ENCODE peak calls at places on chromosomes 5 and 9, in seven cellular contexts. One of them, this sample, is unnamed.

GRCh38 chr9:115276621-115277020 is 158.7 kb upstream of the TNC start:
- DNase-seq in T-helper 2 cell: no peak
- DNase-seq in activated T-cell treated with anti-CD3 and anti-CD28 coated beads for 4 hours: no peak
- DNase-seq in activated CD4-positive, alpha-beta T cell treated with anti-CD3 and anti-CD28 coated beads, Interleukin-2, amount 10 ng/mL, durations not matched to agents 7 days and 5 days: no peak
- DNase-seq in GM12865: no peak
- DNase-seq in HFFc6: no peak
- DNase-seq in KBM-7: no peak
- DNase-seq in this sample: no peak

GRCh38 chr5:81853005-81853357 is 102.1 kb upstream of the SSBP2 start:
- DNase-seq in GM12865: no peak
- DNase-seq in activated CD4-positive, alpha-beta T cell treated with anti-CD3 and anti-CD28 coated beads, Interleukin-2, amount 10 ng/mL, durations not matched to agents 7 days and 5 days: no peak
- DNase-seq in HFFc6: no peak
- DNase-seq in KBM-7: no peak
- DNase-seq in T-helper 2 cell: no peak
- DNase-seq in activated T-cell treated with anti-CD3 and anti-CD28 coated beads for 4 hours: no peak
- DNase-seq in this sample: no peak

GRCh38 chr9:126331964-126332748 is 5.5 kb downstream of the MVB12B start:
- DNase-seq in KBM-7: no peak
- DNase-seq in GM12865: no peak
- DNase-seq in activated CD4-positive, alpha-beta T cell treated with anti-CD3 and anti-CD28 coated beads, Interleukin-2, amount 10 ng/mL, durations not matched to agents 7 days and 5 days: no peak
- DNase-seq in T-helper 2 cell: no peak
- DNase-seq in activated T-cell treated with anti-CD3 and anti-CD28 coated beads for 4 hours: no peak
- DNase-seq in HFFc6: no peak
- DNase-seq in this sample: no peak

GRCh38 chr5:150946351-150946905 is 41.6 kb upstream of the ZNF300 start:
- DNase-seq in GM12865: no peak
- DNase-seq in KBM-7: no peak
- DNase-seq in activated T-cell treated with anti-CD3 and anti-CD28 coated beads for 4 hours: no peak
- DNase-seq in T-helper 2 cell: no peak
- DNase-seq in activated CD4-positive, alpha-beta T cell treated with anti-CD3 and anti-CD28 coated beads, Interleukin-2, amount 10 ng/mL, durations not matched to agents 7 days and 5 days: no peak
- DNase-seq in HFFc6: no peak
- DNase-seq in this sample: peak

GRCh38 chr9:120583958-120584369 is 4.0 kb upstream of the CDK5RAP2 start:
- DNase-seq in HFFc6: peak
- DNase-seq in GM12865: peak
- DNase-seq in T-helper 2 cell: peak
- DNase-seq in activated CD4-positive, alpha-beta T cell treated with anti-CD3 and anti-CD28 coated beads, Interleukin-2, amount 10 ng/mL, durations not matched to agents 7 days and 5 days: peak
- DNase-seq in activated T-cell treated with anti-CD3 and anti-CD28 coated beads for 4 hours: no peak
- DNase-seq in KBM-7: peak
- DNase-seq in this sample: peak

GRCh38 chr5:124707516-124707915 is 38.9 kb downstream of the ZNF608 start:
- DNase-seq in activated CD4-positive, alpha-beta T cell treated with anti-CD3 and anti-CD28 coated beads, Interleukin-2, amount 10 ng/mL, durations not matched to agents 7 days and 5 days: no peak
- DNase-seq in HFFc6: no peak
- DNase-seq in activated T-cell treated with anti-CD3 and anti-CD28 coated beads for 4 hours: no peak
- DNase-seq in T-helper 2 cell: no peak
- DNase-seq in GM12865: peak
- DNase-seq in KBM-7: no peak
- DNase-seq in this sample: no peak

GRCh38 chr9:37126214-37126788 is 5.9 kb downstream of the ZCCHC7 start:
- DNase-seq in KBM-7: no peak
- DNase-seq in activated CD4-positive, alpha-beta T cell treated with anti-CD3 and anti-CD28 coated beads, Interleukin-2, amount 10 ng/mL, durations not matched to agents 7 days and 5 days: no peak
- DNase-seq in GM12865: no peak
- DNase-seq in T-helper 2 cell: no peak
- DNase-seq in HFFc6: no peak
- DNase-seq in activated T-cell treated with anti-CD3 and anti-CD28 coated beads for 4 hours: no peak
- DNase-seq in this sample: no peak

GRCh38 chr9:36855443-36856315 is 178.4 kb downstream of the PAX5 start:
- DNase-seq in activated T-cell treated with anti-CD3 and anti-CD28 coated beads for 4 hours: no peak
- DNase-seq in KBM-7: no peak
- DNase-seq in activated CD4-positive, alpha-beta T cell treated with anti-CD3 and anti-CD28 coated beads, Interleukin-2, amount 10 ng/mL, durations not matched to agents 7 days and 5 days: peak
- DNase-seq in GM12865: peak
- DNase-seq in HFFc6: no peak
- DNase-seq in T-helper 2 cell: no peak
- DNase-seq in this sample: peak

GRCh38 chr5:142275496-142275895 is 49.3 kb downstream of the SPRY4 start:
- DNase-seq in GM12865: no peak
- DNase-seq in HFFc6: no peak
- DNase-seq in T-helper 2 cell: no peak
- DNase-seq in KBM-7: no peak
- DNase-seq in activated CD4-positive, alpha-beta T cell treated with anti-CD3 and anti-CD28 coated beads, Interleukin-2, amount 10 ng/mL, durations not matched to agents 7 days and 5 days: no peak
- DNase-seq in activated T-cell treated with anti-CD3 and anti-CD28 coated beads for 4 hours: no peak
- DNase-seq in this sample: no peak

GRCh38 chr9:129561594-129562281 is 59.2 kb downstream of the C9orf50 start:
- DNase-seq in HFFc6: no peak
- DNase-seq in activated CD4-positive, alpha-beta T cell treated with anti-CD3 and anti-CD28 coated beads, Interleukin-2, amount 10 ng/mL, durations not matched to agents 7 days and 5 days: no peak
- DNase-seq in T-helper 2 cell: no peak
- DNase-seq in GM12865: no peak
- DNase-seq in activated T-cell treated with anti-CD3 and anti-CD28 coated beads for 4 hours: no peak
- DNase-seq in KBM-7: no peak
- DNase-seq in this sample: no peak